ENCODE peak calls at places on chromosome 22, in ten cellular contexts. G is esophagus muscularis mucosa; C is GDM1; K is brain microvascular endothelial cell; W is MV-4-11; R is astrocyte; F is T1000; B is activated CD8-positive, alpha-beta memory T cell treated with anti-CD3 and anti-CD28 coated beads for 4 hours; A is activated naive CD8-positive, alpha-beta T cell treated with anti-CD3 and anti-CD28 coated beads, Interleukin-2, amount 50 U/mL, for 16 hours; O is GM23338. H is an unnamed sample.

GRCh38 chr22:29503811-29504372 is 23.9 kb downstream of the NEFH start:
- DNase-seq in O (no peak), A (no peak), K (peak), R (peak), G (no peak), F (no peak), B (no peak), W (peak), C (peak), H (no peak)

GRCh38 chr22:29330753-29331152 is 15.3 kb upstream of the RASL10A start:
- DNase-seq in G (no peak), K (peak), A (no peak), F (no peak), O (no peak), C (no peak), B (no peak), W (no peak), R (peak), H (no peak)

GRCh38 chr22:49012695-49013094 is 815.0 kb downstream of the BRD1 start:
- DNase-seq in W (no peak), K (no peak), A (no peak), O (no peak), C (no peak), G (peak), B (no peak), R (no peak), F (no peak), H (no peak)

GRCh38 chr22:50192056-50192824 is 6.5 kb downstream of the TRABD start:
- DNase-seq in B (no peak), A (no peak), R (no peak), O (no peak), C (peak), W (peak), F (no peak), K (no peak), G (no peak), H (no peak)

GRCh38 chr22:27385261-27385998 is 416.1 kb downstream of the MN1 start:
- DNase-seq in B (no peak), O (no peak), G (peak), R (no peak), K (no peak), W (no peak), F (no peak), A (no peak), C (no peak), H (peak)

GRCh38 chr22:43387815-43388214 is 24.0 kb upstream of the MPPED1 start:
- DNase-seq in R (no peak), A (no peak), W (no peak), G (no peak), O (no peak), B (no peak), C (no peak), K (no peak), F (no peak), H (no peak)

GRCh38 chr22:46110215-46110614 is 40.1 kb upstream of the PPARA start:
- DNase-seq in R (peak), C (no peak), K (peak), F (no peak), W (no peak), A (no peak), G (no peak), O (no peak), B (no peak), H (no peak)

GRCh38 chr22:49959782-49960158 is 802 bp upstream of the PIM3 start:
- DNase-seq in B (no peak), W (peak), G (no peak), R (no peak), F (no peak), C (no peak), A (no peak), O (peak), K (no peak), H (no peak)

GRCh38 chr22:44192098-44192810 is 11.5 kb downstream of the PARVG start:
- DNase-seq in F (no peak), C (peak), R (no peak), A (no peak), K (peak), W (peak), B (no peak), G (no peak), O (peak), H (no peak)

GRCh38 chr22:39699631-39700348 is 129.2 kb downstream of the CACNA1I start:
- DNase-seq in O (no peak), R (no peak), A (no peak), K (no peak), G (no peak), C (no peak), W (no peak), B (no peak), F (no peak), H (no peak)

GRCh38 chr22:43851979-43852307 is 10.4 kb downstream of the SULT4A1 start:
- DNase-seq in W (no peak), K (no peak), R (no peak), F (no peak), B (no peak), A (no peak), O (no peak), G (no peak), C (no peak), H (no peak)

GRCh38 chr22:35838849-35839646 is 121.4 kb downstream of the APOL5 start:
- DNase-seq in G (no peak), F (peak), C (no peak), K (peak), O (peak), B (no peak), W (peak), R (peak), A (no peak), H (no peak)

GRCh38 chr22:50542416-50542927 is 3.2 kb upstream of the KLHDC7B start:
- DNase-seq in C (no peak), W (peak), B (no peak), R (no peak), O (no peak), G (no peak), F (no peak), A (no peak), K (no peak), H (no peak)

GRCh38 chr22:19886605-19887250 is 32.1 kb upstream of the GNB1L start:
- DNase-seq in K (no peak), O (no peak), B (no peak), A (no peak), C (peak), W (peak), R (peak), G (no peak), F (no peak), H (no peak)

GRCh38 chr22:46280999-46281623 is 13.3 kb downstream of the TTC38 start:
- DNase-seq in R (no peak), G (no peak), F (no peak), O (peak), A (no peak), W (peak), K (no peak), C (no peak), B (no peak), H (no peak)

GRCh38 chr22:39955675-39956074 is 4.5 kb upstream of the TMA7B start:
- DNase-seq in R (no peak), G (no peak), K (no peak), A (no peak), F (no peak), O (no peak), B (no peak), C (no peak), W (no peak), H (no peak)

GRCh38 chr22:22745225-22746060 is 101.0 kb downstream of the GGTLC2 start:
- DNase-seq in K (peak), O (peak), C (peak), A (no peak), F (no peak), W (peak), R (no peak), G (peak), B (no peak), H (peak)

GRCh38 chr22:28015676-28016601 is 96.9 kb upstream of the PITPNB start:
- DNase-seq in B (no peak), W (no peak), F (no peak), A (no peak), R (no peak), O (no peak), C (no peak), K (no peak), G (no peak), H (no peak)

GRCh38 chr22:45994516-45995404 is 17.8 kb upstream of the WNT7B start:
- DNase-seq in F (peak), O (peak), K (no peak), W (peak), A (peak), R (no peak), G (no peak), C (peak), B (peak), H (no peak)

GRCh38 chr22:42780070-42780540 is 59.4 kb upstream of the A4GALT start:
- DNase-seq in F (peak), K (peak), G (no peak), O (peak), A (no peak), C (peak), R (peak), B (no peak), W (peak), H (no peak)

GRCh38 chr22:35914665-35915476 is 113.8 kb downstream of the RBFOX2 start:
- DNase-seq in W (no peak), O (peak), G (no peak), B (no peak), C (no peak), R (peak), K (peak), F (peak), A (no peak), H (no peak)

GRCh38 chr22:46734830-46735453 is 3.1 kb downstream of the CERK start:
- DNase-seq in W (peak), A (no peak), K (no peak), R (no peak), B (peak), F (no peak), G (no peak), O (no peak), C (peak), H (peak)

GRCh38 chr22:50014053-50014501 is 1.5 kb upstream of the IL17REL start:
- DNase-seq in B (no peak), O (no peak), R (no peak), W (no peak), A (no peak), C (no peak), F (no peak), G (no peak), K (no peak), H (peak)

GRCh38 chr22:41191467-41191866 is 13.6 kb upstream of the L3MBTL2 start:
- DNase-seq in K (no peak), O (no peak), W (no peak), F (no peak), A (no peak), G (no peak), C (no peak), B (no peak), R (no peak), H (no peak)

GRCh38 chr22:50309601-50309991 is 2.1 kb upstream of the PLXNB2 start:
- DNase-seq in R (no peak), G (no peak), W (no peak), B (no peak), F (no peak), K (no peak), C (no peak), A (no peak), O (no peak), H (no peak)

GRCh38 chr22:38652858-38653257 is 3.3 kb downstream of the FAM227A start:
- DNase-seq in B (no peak), F (no peak), C (no peak), R (no peak), K (no peak), A (no peak), W (no peak), G (no peak), O (no peak), H (no peak)

GRCh38 chr22:42651134-42651533 is 1.9 kb upstream of the CYB5R3 start:
- DNase-seq in R (peak), C (no peak), B (no peak), A (no peak), G (no peak), O (peak), K (no peak), W (no peak), F (no peak), H (no peak)

H was measured in vagina.